ENCODE peak calls at places on chromosome 3, in five cellular contexts. One of them, this sample, is unnamed.

GRCh38 chr3:24678441-24678865 is 183.8 kb upstream of the THRB start:
- DNase-seq in H1: no peak
- DNase-seq in SK-N-SH: no peak
- DNase-seq in K562: peak
- DNase-seq in HL-60: peak
- DNase-seq in this sample: no peak

GRCh38 chr3:103337179-103337845 is 902.5 kb downstream of the ZPLD1 start:
- DNase-seq in SK-N-SH: no peak
- DNase-seq in H1: no peak
- DNase-seq in K562: no peak
- DNase-seq in HL-60: no peak
- DNase-seq in this sample: no peak

GRCh38 chr3:100042144-100042543 is 72.2 kb downstream of the FILIP1L start:
- DNase-seq in HL-60: no peak
- DNase-seq in K562: no peak
- DNase-seq in H1: no peak
- DNase-seq in SK-N-SH: peak
- DNase-seq in this sample: no peak

GRCh38 chr3:23385327-23385726 is 182.2 kb downstream of the UBE2E2 start:
- DNase-seq in SK-N-SH: no peak
- DNase-seq in K562: no peak
- DNase-seq in H1: no peak
- DNase-seq in HL-60: no peak
- DNase-seq in this sample: no peak

GRCh38 chr3:53650424-53650823 is 156.0 kb downstream of the CACNA1D start:
- DNase-seq in SK-N-SH: no peak
- DNase-seq in K562: no peak
- DNase-seq in H1: no peak
- DNase-seq in HL-60: no peak
- DNase-seq in this sample: no peak

GRCh38 chr3:126858887-126859286 is 124.0 kb upstream of the PLXNA1 start:
- DNase-seq in H1: no peak
- DNase-seq in K562: no peak
- DNase-seq in HL-60: no peak
- DNase-seq in SK-N-SH: no peak
- DNase-seq in this sample: no peak

GRCh38 chr3:9914559-9915251 is 2.2 kb upstream of the IL17RC start:
- DNase-seq in H1: no peak
- DNase-seq in SK-N-SH: peak
- DNase-seq in K562: no peak
- DNase-seq in HL-60: no peak
- DNase-seq in this sample: peak

GRCh38 chr3:127761101-127761802 is 61.1 kb downstream of the MGLL start:
- DNase-seq in SK-N-SH: no peak
- DNase-seq in K562: no peak
- DNase-seq in H1: no peak
- DNase-seq in HL-60: peak
- DNase-seq in this sample: no peak

GRCh38 chr3:54366839-54367238 is 244.5 kb downstream of the CACNA2D3 start:
- DNase-seq in K562: no peak
- DNase-seq in SK-N-SH: no peak
- DNase-seq in HL-60: no peak
- DNase-seq in H1: no peak
- DNase-seq in this sample: no peak

GRCh38 chr3:55620361-55621025 is 133.4 kb upstream of the WNT5A start:
- DNase-seq in SK-N-SH: no peak
- DNase-seq in K562: peak
- DNase-seq in H1: no peak
- DNase-seq in HL-60: no peak
- DNase-seq in this sample: no peak

GRCh38 chr3:57397175-57398026 is 104.9 kb upstream of the ASB14 start:
- DNase-seq in H1: peak
- DNase-seq in K562: peak
- DNase-seq in SK-N-SH: peak
- DNase-seq in HL-60: peak
- DNase-seq in this sample: peak

GRCh38 chr3:18586076-18586475 is 160.9 kb upstream of the SATB1 start:
- DNase-seq in HL-60: no peak
- DNase-seq in SK-N-SH: no peak
- DNase-seq in H1: no peak
- DNase-seq in K562: no peak
- DNase-seq in this sample: no peak

GRCh38 chr3:25151497-25151896 is 276.6 kb upstream of the RARB start:
- DNase-seq in SK-N-SH: no peak
- DNase-seq in HL-60: no peak
- DNase-seq in H1: no peak
- DNase-seq in K562: no peak
- DNase-seq in this sample: no peak

GRCh38 chr3:25452185-25452584 is 24.1 kb downstream of the RARB start:
- DNase-seq in HL-60: no peak
- DNase-seq in K562: no peak
- DNase-seq in SK-N-SH: no peak
- DNase-seq in H1: no peak
- DNase-seq in this sample: no peak

GRCh38 chr3:127775398-127776109 is 46.8 kb downstream of the MGLL start:
- DNase-seq in SK-N-SH: no peak
- DNase-seq in HL-60: peak
- DNase-seq in H1: no peak
- DNase-seq in K562: no peak
- DNase-seq in this sample: no peak

GRCh38 chr3:126167550-126167949 is 12.8 kb downstream of the ALDH1L1 start:
- DNase-seq in SK-N-SH: no peak
- DNase-seq in HL-60: no peak
- DNase-seq in K562: no peak
- DNase-seq in H1: no peak
- DNase-seq in this sample: no peak

GRCh38 chr3:182920515-182921084 is 59.7 kb downstream of the DCUN1D1 start:
- DNase-seq in H1: peak
- DNase-seq in SK-N-SH: no peak
- DNase-seq in HL-60: no peak
- DNase-seq in K562: peak
- DNase-seq in this sample: no peak

GRCh38 chr3:67357610-67358458 is 296.6 kb downstream of the SUCLG2 start:
- DNase-seq in H1: peak
- DNase-seq in SK-N-SH: peak
- DNase-seq in HL-60: no peak
- DNase-seq in K562: peak
- DNase-seq in this sample: peak

GRCh38 chr3:37907906-37908305 is 46.2 kb downstream of the CTDSPL start:
- DNase-seq in H1: no peak
- DNase-seq in SK-N-SH: no peak
- DNase-seq in HL-60: no peak
- DNase-seq in K562: no peak
- DNase-seq in this sample: peak

GRCh38 chr3:37912052-37912733 is 50.5 kb downstream of the CTDSPL start:
- DNase-seq in K562: no peak
- DNase-seq in HL-60: no peak
- DNase-seq in SK-N-SH: no peak
- DNase-seq in H1: no peak
- DNase-seq in this sample: no peak

GRCh38 chr3:37909067-37909911 is 47.6 kb downstream of the CTDSPL start:
- DNase-seq in SK-N-SH: no peak
- DNase-seq in H1: no peak
- DNase-seq in K562: peak
- DNase-seq in HL-60: no peak
- DNase-seq in this sample: peak

GRCh38 chr3:37913531-37913930 is 51.9 kb downstream of the CTDSPL start:
- DNase-seq in HL-60: no peak
- DNase-seq in H1: no peak
- DNase-seq in K562: no peak
- DNase-seq in SK-N-SH: no peak
- DNase-seq in this sample: no peak

DNA sequence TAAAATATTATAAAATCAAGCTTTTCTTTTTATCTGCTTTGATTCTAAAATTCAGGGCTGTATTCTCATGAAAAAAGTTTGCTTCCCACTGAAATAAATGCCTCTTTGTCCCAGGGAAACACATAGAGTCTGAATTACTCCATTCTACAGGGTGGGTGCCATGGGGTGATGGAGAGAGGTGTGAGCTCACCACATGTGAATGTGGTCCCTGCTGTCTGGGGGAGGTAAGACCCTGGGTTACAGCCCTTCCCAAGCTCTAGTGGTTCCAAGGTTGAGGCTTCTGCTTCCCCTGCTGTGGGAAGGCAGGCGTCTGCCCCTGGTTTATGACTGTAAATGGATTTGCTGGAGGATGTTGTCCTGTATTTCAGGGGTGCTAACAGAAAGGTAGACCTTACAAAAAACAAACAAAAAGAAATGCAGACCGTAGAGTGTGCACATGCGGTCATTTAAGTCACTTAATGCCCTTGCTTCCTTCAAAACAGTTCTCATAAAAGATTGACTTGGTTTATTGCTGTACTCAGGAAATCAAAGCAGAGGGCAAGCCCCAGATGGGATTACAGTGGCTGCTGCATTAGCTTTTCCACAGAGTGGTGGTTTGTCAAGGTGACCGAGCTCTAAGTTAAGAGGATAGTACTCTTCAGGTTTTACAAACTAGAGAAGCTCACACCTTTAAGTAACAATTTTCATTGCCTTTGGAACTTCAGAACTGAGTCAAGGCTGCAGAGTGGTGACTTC is 49.2 kb downstream of the CTDSPL start:
- DNase-seq in HL-60: no peak
- DNase-seq in H1: no peak
- DNase-seq in K562: no peak
- DNase-seq in SK-N-SH: no peak
- DNase-seq in this sample: no peak
- TF ChIP-seq GABPA in HL-60: no peak
- TF ChIP-seq GABPA in H1: no peak
- TF ChIP-seq GABPA in K562: no peak
- TF ChIP-seq GABPA in SK-N-SH: no peak
- TF ChIP-seq GABPA in this sample: no peak

GRCh38 chr3:50192124-50192523 is 714 bp downstream of the GNAT1 start:
- DNase-seq in H1: no peak
- DNase-seq in HL-60: no peak
- DNase-seq in SK-N-SH: no peak
- DNase-seq in K562: no peak
- DNase-seq in this sample: no peak

GRCh38 chr3:50189989-50190388 is 1.4 kb upstream of the GNAT1 start:
- DNase-seq in K562: no peak
- DNase-seq in H1: no peak
- DNase-seq in SK-N-SH: no peak
- DNase-seq in HL-60: no peak
- DNase-seq in this sample: no peak

GRCh38 chr3:50187750-50188149 is 3.7 kb upstream of the GNAT1 start:
- DNase-seq in HL-60: no peak
- DNase-seq in SK-N-SH: no peak
- DNase-seq in K562: no peak
- DNase-seq in H1: no peak
- DNase-seq in this sample: no peak

GRCh38 chr3:50190921-50191660 is at the start of gene GNAT1:
- DNase-seq in HL-60: peak
- DNase-seq in SK-N-SH: no peak
- DNase-seq in H1: no peak
- DNase-seq in K562: no peak
- DNase-seq in this sample: no peak

GRCh38 chr3:50189274-50189673 is 2.1 kb upstream of the GNAT1 start:
- DNase-seq in SK-N-SH: peak
- DNase-seq in H1: peak
- DNase-seq in HL-60: peak
- DNase-seq in K562: peak
- DNase-seq in this sample: peak
- TF ChIP-seq GABPA in SK-N-SH: no peak
- TF ChIP-seq GABPA in H1: no peak
- TF ChIP-seq GABPA in HL-60: no peak
- TF ChIP-seq GABPA in K562: no peak
- TF ChIP-seq GABPA in this sample: no peak

DNA sequence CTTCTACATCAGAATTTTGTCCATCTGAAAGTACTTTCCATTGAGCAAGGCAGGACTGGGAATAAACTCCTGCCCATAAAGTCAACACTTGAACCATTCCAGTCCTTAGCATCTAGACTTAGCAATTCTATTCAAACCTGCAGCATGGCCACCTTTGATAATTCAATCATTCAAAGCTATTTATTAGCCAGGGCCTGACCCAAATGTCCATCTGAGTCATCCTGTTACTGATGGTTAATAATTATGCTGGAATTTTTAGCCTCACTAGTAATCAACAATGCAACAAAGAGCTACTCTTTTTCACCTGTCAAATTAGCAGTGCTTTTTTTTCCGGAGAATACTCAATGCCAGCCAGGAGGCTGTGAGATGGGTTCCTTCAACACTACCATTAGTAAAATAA is 72.7 kb upstream of the SNRK start:
- DNase-seq in SK-N-SH: no peak
- DNase-seq in K562: no peak
- DNase-seq in H1: no peak
- DNase-seq in HL-60: no peak
- DNase-seq in this sample: no peak
- TF ChIP-seq GABPA in SK-N-SH: no peak
- TF ChIP-seq GABPA in K562: no peak
- TF ChIP-seq GABPA in H1: no peak
- TF ChIP-seq GABPA in HL-60: no peak
- TF ChIP-seq GABPA in this sample: no peak

GRCh38 chr3:59426851-59427565 is 377.2 kb upstream of the CFAP20DC start:
- DNase-seq in SK-N-SH: no peak
- DNase-seq in H1: no peak
- DNase-seq in K562: no peak
- DNase-seq in HL-60: no peak
- DNase-seq in this sample: no peak

GRCh38 chr3:59425942-59426341 is 376.1 kb upstream of the CFAP20DC start:
- DNase-seq in K562: no peak
- DNase-seq in HL-60: no peak
- DNase-seq in H1: no peak
- DNase-seq in SK-N-SH: no peak
- DNase-seq in this sample: no peak

GRCh38 chr3:59423707-59424106 is 373.9 kb upstream of the CFAP20DC start:
- DNase-seq in SK-N-SH: no peak
- DNase-seq in H1: no peak
- DNase-seq in HL-60: no peak
- DNase-seq in K562: no peak
- DNase-seq in this sample: no peak

GRCh38 chr3:59424268-59425010 is 374.6 kb upstream of the CFAP20DC start:
- DNase-seq in K562: no peak
- DNase-seq in HL-60: no peak
- DNase-seq in H1: no peak
- DNase-seq in SK-N-SH: no peak
- DNase-seq in this sample: no peak

GRCh38 chr3:59425371-59425770 is 375.5 kb upstream of the CFAP20DC start:
- DNase-seq in SK-N-SH: no peak
- DNase-seq in K562: no peak
- DNase-seq in H1: no peak
- DNase-seq in HL-60: no peak
- DNase-seq in this sample: peak
- TF ChIP-seq GABPA in SK-N-SH: no peak
- TF ChIP-seq GABPA in K562: no peak
- TF ChIP-seq GABPA in H1: no peak
- TF ChIP-seq GABPA in HL-60: no peak
- TF ChIP-seq GABPA in this sample: no peak

GRCh38 chr3:119582178-119582577 is 2.9 kb downstream of the ADPRH start:
- DNase-seq in K562: no peak
- DNase-seq in HL-60: no peak
- DNase-seq in SK-N-SH: no peak
- DNase-seq in H1: no peak
- DNase-seq in this sample: no peak
- TF ChIP-seq GABPA in K562: no peak
- TF ChIP-seq GABPA in HL-60: no peak
- TF ChIP-seq GABPA in SK-N-SH: no peak
- TF ChIP-seq GABPA in H1: no peak
- TF ChIP-seq GABPA in this sample: no peak

This sample was measured in HepG2.